ENCODE peak calls at places on chromosomes 7 and 10, in seven cellular contexts. J is A673; C is activated CD8-positive, alpha-beta T cell treated with anti-CD3 and anti-CD28 coated beads for 36 hours; Y is AG04450; Q is A549; Z is fibroblast of lung; T is kidney. P is an unnamed sample.

GRCh38 chr10:57362811-57363210 is 904.9 kb downstream of the IPMK start:
- DNase-seq in J (no peak), C (no peak), Y (no peak), Q (no peak), Z (no peak), T (no peak), P (no peak)

GRCh38 chr7:47688311-47689100 is 106.6 kb upstream of the TNS3 start:
- DNase-seq in J (no peak), C (no peak), Y (no peak), Q (no peak), Z (no peak), T (no peak), P (no peak)

GRCh38 chr7:142120474-142121000 is 9.0 kb downstream of the MGAM2 start:
- DNase-seq in J (no peak), C (no peak), Y (no peak), Q (no peak), Z (no peak), T (no peak), P (no peak)

GRCh38 chr7:116610210-116610609 is 61.8 kb upstream of the MET start:
- DNase-seq in J (no peak), C (no peak), Y (no peak), Q (no peak), Z (peak; percentile 74), T (no peak), P (no peak)

GRCh38 chr7:84393776-84394175 is 199.2 kb upstream of the SEMA3A start:
- DNase-seq in J (no peak), C (no peak), Y (no peak), Q (no peak), Z (peak; percentile 37), T (no peak), P (no peak)

GRCh38 chr10:24962998-24963397 is 10.6 kb upstream of the PRTFDC1 start:
- DNase-seq in J (no peak), C (no peak), Y (no peak), Q (peak; percentile 37), Z (peak; percentile 22), T (no peak), P (no peak)

GRCh38 chr7:42877852-42878251 is 34.0 kb downstream of the C7orf25 start:
- DNase-seq in J (no peak), C (no peak), Y (no peak), Q (no peak), Z (no peak), T (no peak), P (no peak)

GRCh38 chr7:73706122-73707044 is 13.1 kb downstream of the STX1A start:
- DNase-seq in J (no peak), C (peak; percentile 55), Y (no peak), Q (peak; percentile 91), Z (no peak), T (no peak), P (no peak)

GRCh38 chr7:55094122-55094690 is 75.4 kb downstream of the EGFR start:
- DNase-seq in J (no peak), C (no peak), Y (no peak), Q (no peak), Z (no peak), T (no peak), P (no peak)

GRCh38 chr7:128835790-128836641 is 5.8 kb downstream of the FLNC start:
- DNase-seq in J (no peak), C (no peak), Y (no peak), Q (no peak), Z (peak; percentile 42), T (no peak), P (no peak)

GRCh38 chr7:22109761-22110160 is 164.1 kb upstream of the CDCA7L start:
- DNase-seq in J (peak; percentile 62), C (peak; percentile 52), Y (no peak), Q (peak; percentile 48), Z (peak; percentile 44), T (peak; percentile 56), P (no peak)

GRCh38 chr7:148706368-148706767 is 7.7 kb downstream of the CUL1 start:
- DNase-seq in J (no peak), C (no peak), Y (no peak), Q (no peak), Z (no peak), T (no peak), P (no peak)

GRCh38 chr10:47046321-47047126 is 135.3 kb downstream of the PTPN20 start:
- DNase-seq in J (no peak), C (no peak), Y (no peak), Q (no peak), Z (no peak), T (no peak), P (no peak)

GRCh38 chr10:127894146-127894545 is 1.4 kb upstream of the CLRN3 start:
- DNase-seq in J (no peak), C (no peak), Y (no peak), Q (no peak), Z (no peak), T (no peak), P (no peak)

GRCh38 chr10:88116491-88116890 is 253.1 kb downstream of the PTEN start:
- DNase-seq in J (no peak), C (no peak), Y (no peak), Q (peak; percentile 13), Z (no peak), T (no peak), P (no peak)

GRCh38 chr10:88117227-88117626 is 253.8 kb downstream of the PTEN start:
- DNase-seq in J (no peak), C (peak; percentile 90), Y (no peak), Q (no peak), Z (no peak), T (no peak), P (no peak)

GRCh38 chr10:88118769-88119559 is 255.5 kb downstream of the PTEN start:
- DNase-seq in J (no peak), C (no peak), Y (no peak), Q (no peak), Z (no peak), T (no peak), P (no peak)

GRCh38 chr10:88120075-88120474 is 256.6 kb downstream of the PTEN start:
- DNase-seq in J (no peak), C (no peak), Y (no peak), Q (no peak), Z (no peak), T (no peak), P (no peak)

GRCh38 chr10:88117869-88118632 is 254.6 kb downstream of the PTEN start:
- DNase-seq in J (peak; percentile 14), C (peak; percentile 38), Y (no peak), Q (peak; percentile 28), Z (no peak), T (no peak), P (no peak)
- TF ChIP-seq CTCF in J (peak; percentile 46), C (peak; percentile 50), Y (no peak), Q (no peak), Z (no peak), T (no peak), P (peak; percentile 11)

GRCh38 chr7:90244909-90245841 is at the start of gene CFAP69:
- DNase-seq in J (peak; percentile 92), C (peak; percentile 92), Y (peak; percentile 50), Q (peak; percentile 89), Z (peak; percentile 88), T (peak; percentile 96), P (peak; percentile 80)
- TF ChIP-seq CTCF in J (peak; percentile 14), C (no peak), Y (peak; percentile 42), Q (no peak), Z (peak; percentile 33), T (peak; percentile 32), P (no peak)

GRCh38 chr10:55410415-55410885 is 609.4 kb upstream of the PCDH15 start:
- DNase-seq in J (peak; percentile 0), C (no peak), Y (no peak), Q (no peak), Z (peak; percentile 15), T (no peak), P (no peak)
- TF ChIP-seq CTCF in J (no peak), C (no peak), Y (no peak), Q (no peak), Z (no peak), T (no peak), P (no peak)

DNA sequence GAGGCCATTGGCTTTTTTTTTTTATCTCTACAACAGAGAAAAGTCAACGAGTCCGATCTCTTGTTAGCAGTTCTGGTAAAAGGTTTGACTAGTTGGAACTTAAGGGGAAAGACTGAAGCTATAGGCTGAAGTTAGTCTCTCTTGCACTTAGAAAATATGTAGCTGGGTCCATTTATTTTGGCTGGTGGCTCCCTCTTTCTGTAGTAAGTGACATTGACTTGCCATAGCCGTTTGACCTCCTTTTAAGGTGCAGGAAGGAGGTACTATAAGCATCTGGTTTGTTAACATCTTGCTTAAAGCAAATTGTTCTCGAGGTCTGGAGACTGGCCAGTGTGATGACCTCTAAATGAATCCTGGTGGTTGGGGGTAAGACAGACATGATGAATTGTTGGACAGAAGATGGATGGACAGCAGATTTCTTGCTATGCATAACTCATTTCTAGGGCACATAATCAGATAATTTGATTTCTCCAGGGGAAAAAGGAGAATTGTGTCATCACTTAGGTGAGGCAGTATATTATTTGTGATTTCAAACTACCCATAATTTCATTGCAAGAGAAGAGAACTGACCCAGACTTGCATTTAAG is 356.3 kb upstream of the GALNT17 start:
- DNase-seq in J (peak; percentile 6), C (no peak), Y (no peak), Q (peak; percentile 6), Z (peak; percentile 25), T (no peak), P (no peak)
- TF ChIP-seq CTCF in J (peak; percentile 31), C (no peak), Y (peak; percentile 11), Q (no peak), Z (no peak), T (peak; percentile 15), P (no peak)

GRCh38 chr7:6164491-6164890 is 107.9 kb downstream of the CYTH3 start:
- DNase-seq in J (no peak), C (no peak), Y (no peak), Q (peak; percentile 37), Z (no peak), T (peak; percentile 82), P (no peak)
- TF ChIP-seq CTCF in J (peak; percentile 16), C (no peak), Y (peak; percentile 34), Q (no peak), Z (no peak), T (no peak), P (no peak)

DNA sequence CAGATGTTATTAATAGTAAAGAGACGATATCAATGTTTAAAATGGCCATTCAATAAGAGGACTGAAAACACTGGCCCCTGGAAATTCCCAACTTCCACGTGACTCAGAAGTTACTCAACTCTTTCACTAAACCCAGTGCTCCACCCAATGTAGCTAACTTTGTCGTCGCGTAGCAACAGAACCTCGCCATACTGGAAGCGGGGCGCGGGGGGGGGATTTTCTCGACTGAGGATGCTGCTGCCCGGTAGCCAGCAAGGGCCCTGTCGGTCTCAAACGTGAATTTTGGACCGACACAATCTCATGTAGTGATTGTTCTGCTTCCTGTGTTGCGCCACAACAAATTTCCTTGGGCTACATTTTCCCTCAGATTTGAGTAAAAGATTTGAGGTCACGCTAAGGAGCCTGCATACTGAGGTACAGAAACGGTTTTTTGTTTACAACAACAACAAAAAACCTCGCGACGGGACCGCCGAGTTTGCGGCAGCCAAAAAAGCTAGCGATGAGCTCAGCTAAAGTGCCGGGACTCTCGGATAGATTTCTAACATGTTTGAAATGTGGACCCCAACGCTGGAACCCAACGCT is 977 bp upstream of the SFR1 start:
- DNase-seq in J (peak; percentile 93), C (peak; percentile 94), Y (peak; percentile 84), Q (peak; percentile 97), Z (peak; percentile 97), T (peak; percentile 95), P (peak; percentile 64)
- TF ChIP-seq CTCF in J (no peak), C (no peak), Y (no peak), Q (no peak), Z (no peak), T (no peak), P (no peak)

GRCh38 chr7:114405427-114405826 is 9.2 kb upstream of the FOXP2 start:
- DNase-seq in J (peak; percentile 15), C (no peak), Y (no peak), Q (peak; percentile 33), Z (peak; percentile 58), T (no peak), P (no peak)
- TF ChIP-seq CTCF in J (peak; percentile 56), C (peak; percentile 30), Y (peak; percentile 50), Q (peak; percentile 41), Z (no peak), T (peak; percentile 23), P (peak; percentile 4)

P was measured in GM20000.